ENCODE peak calls at places on chromosomes 5 and 9, in five cellular contexts. P is H1, T is cardiac muscle cell, N is pancreas, I is ovary. H is an unnamed sample. For H3K27me3, the result is how much of the 10 kb centered on the place peaks cover.

GRCh38 chr9:126057869-126058467 is 268.7 kb upstream of the MVB12B start:
- DNase-seq in N (no peak), I (no peak), T (no peak), P (no peak), H (no peak)

GRCh38 chr5:172886974-172887491 is 53.0 kb downstream of the ERGIC1 start:
- DNase-seq in T (no peak), P (no peak), N (peak), I (peak), H (no peak)

GRCh38 chr5:13745508-13745907 is 199.0 kb downstream of the DNAH5 start:
- DNase-seq in N (no peak), T (no peak), I (no peak), P (no peak), H (no peak)

GRCh38 chr9:113998114-113998513 is 80.0 kb downstream of the AMBP start:
- DNase-seq in T (no peak), N (no peak), P (peak), I (peak), H (no peak)

GRCh38 chr9:71854811-71855210 is 56.2 kb downstream of the ABHD17B start:
- DNase-seq in T (no peak), I (no peak), P (no peak), N (no peak), H (no peak)

GRCh38 chr9:113875917-113876805 is at the start of gene ZNF618:
- DNase-seq in P (peak), T (peak), N (peak), I (peak), H (no peak)

GRCh38 chr9:107933042-107933441 is 443.5 kb upstream of the KLF4 start:
- DNase-seq in P (no peak), N (no peak), I (no peak), T (no peak), H (no peak)

GRCh38 chr5:111227805-111228204 is 3.6 kb downstream of the CAMK4 start:
- DNase-seq in I (no peak), N (no peak), T (no peak), P (no peak), H (no peak)

GRCh38 chr5:175383350-175383749 is 60.6 kb downstream of the DRD1 start:
- DNase-seq in P (no peak), N (no peak), I (no peak), T (no peak), H (no peak)

GRCh38 chr9:80842383-80842782 is 847.0 kb downstream of the TLE1 start:
- DNase-seq in N (no peak), I (no peak), P (no peak), T (no peak), H (no peak)

GRCh38 chr9:21770877-21771560 is 31.4 kb upstream of the MTAP start:
- DNase-seq in I (no peak), P (no peak), T (no peak), N (no peak), H (no peak)
- H3K27me3 ChIP-seq in I (under half), P (under half), T (under half), N (under half), H (half or more)

GRCh38 chr5:145711417-145711816 is 123.7 kb downstream of the PRELID2 start:
- DNase-seq in N (peak), P (no peak), I (no peak), T (no peak), H (no peak)
- H3K27me3 ChIP-seq in N (under half), P (under half), I (under half), T (under half), H (under half)

GRCh38 chr9:32015795-32016194 is 368.6 kb upstream of the ACO1 start:
- DNase-seq in N (no peak), P (no peak), T (no peak), I (no peak), H (no peak)
- H3K27me3 ChIP-seq in N (under half), P (under half), T (under half), I (under half), H (under half)

DNA sequence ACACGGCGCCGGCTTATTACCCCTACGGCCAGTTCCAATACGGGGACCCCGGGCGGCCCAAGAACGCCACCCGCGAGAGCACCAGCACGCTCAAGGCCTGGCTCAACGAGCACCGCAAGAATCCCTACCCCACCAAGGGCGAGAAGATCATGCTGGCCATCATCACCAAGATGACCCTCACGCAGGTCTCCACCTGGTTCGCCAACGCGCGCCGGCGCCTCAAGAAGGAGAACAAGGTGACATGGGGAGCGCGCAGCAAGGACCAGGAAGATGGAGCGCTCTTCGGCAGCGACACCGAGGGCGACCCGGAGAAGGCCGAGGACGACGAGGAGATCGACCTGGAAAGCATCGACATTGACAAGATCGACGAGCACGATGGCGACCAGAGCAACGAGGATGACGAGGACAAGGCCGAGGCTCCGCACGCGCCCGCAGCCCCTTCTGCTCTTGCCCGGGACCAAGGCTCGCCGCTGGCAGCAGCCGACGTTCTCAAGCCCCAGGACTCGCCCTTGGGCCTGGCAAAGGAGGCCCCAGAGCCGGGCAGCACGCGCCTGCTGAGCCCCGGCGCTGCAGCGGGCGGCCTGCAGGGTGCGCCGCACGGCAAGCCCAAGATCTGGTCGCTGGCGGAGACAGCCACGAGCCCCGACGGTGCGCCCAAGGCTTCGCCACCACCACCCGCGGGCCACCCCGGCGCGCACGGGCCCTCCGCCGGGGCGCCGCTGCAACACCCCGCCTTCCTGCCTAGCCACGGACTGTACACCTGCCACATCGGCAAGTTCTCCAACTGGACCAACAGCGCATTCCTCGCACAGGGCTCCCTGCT is 3.9 kb downstream of the IRX1 start:
- DNase-seq in I (no peak), T (peak), P (peak), N (no peak), H (no peak)
- H3K27me3 ChIP-seq in I (under half), T (half or more), P (half or more), N (under half), H (half or more)

GRCh38 chr5:102130890-102131289 is 165.2 kb downstream of the SLCO4C1 start:
- DNase-seq in N (no peak), T (no peak), P (no peak), I (no peak), H (no peak)
- H3K27me3 ChIP-seq in N (under half), T (under half), P (under half), I (under half), H (under half)

GRCh38 chr5:159094745-159095144 is 5.0 kb downstream of the EBF1 start:
- DNase-seq in I (peak), P (no peak), T (peak), N (no peak), H (no peak)

GRCh38 chr5:159097461-159098284 is 2.0 kb downstream of the EBF1 start:
- DNase-seq in I (peak), P (peak), T (no peak), N (no peak), H (no peak)

GRCh38 chr5:159095218-159095617 is 4.5 kb downstream of the EBF1 start:
- DNase-seq in T (no peak), N (no peak), I (no peak), P (peak), H (no peak)

GRCh38 chr5:159096555-159097460 is 2.9 kb downstream of the EBF1 start:
- DNase-seq in I (no peak), N (no peak), T (no peak), P (no peak), H (no peak)

DNA sequence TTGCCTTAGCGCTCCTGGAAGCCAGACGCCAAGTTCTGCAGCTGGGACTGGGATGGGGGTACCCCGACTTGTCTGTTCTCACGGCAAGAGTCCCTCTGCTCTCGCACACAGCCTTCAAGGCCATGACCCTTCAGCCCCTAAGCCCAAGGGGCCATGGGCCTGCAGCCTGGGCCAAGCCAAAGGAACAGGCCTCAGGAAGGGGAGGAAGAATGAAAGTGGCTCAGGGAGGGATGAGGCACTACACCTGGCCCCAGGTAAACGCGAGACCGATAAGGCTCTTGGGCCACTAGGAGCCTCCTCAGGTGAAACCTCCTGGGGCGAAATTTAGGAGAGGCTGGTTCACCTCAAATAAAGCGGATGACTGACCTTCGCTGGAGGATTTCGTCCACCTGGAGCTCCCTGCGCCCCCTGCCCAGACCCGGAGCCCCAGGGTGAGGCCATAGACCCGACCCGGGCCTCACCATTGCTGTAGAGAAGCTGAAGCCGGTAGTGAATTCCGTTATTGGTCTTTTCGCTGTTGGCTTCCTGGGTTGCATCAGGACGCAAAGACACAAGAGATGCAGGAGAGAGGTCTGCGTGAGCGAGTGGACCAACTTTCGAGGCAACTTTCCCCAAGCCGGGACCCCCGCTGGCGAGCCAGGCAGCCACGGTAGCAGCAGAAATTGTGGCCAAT is 3.7 kb downstream of the EBF1 start:
- DNase-seq in I (no peak), T (no peak), P (peak), N (no peak), H (no peak)
- H3K27me3 ChIP-seq in I (under half), T (half or more), P (under half), N (under half), H (under half)

DNA sequence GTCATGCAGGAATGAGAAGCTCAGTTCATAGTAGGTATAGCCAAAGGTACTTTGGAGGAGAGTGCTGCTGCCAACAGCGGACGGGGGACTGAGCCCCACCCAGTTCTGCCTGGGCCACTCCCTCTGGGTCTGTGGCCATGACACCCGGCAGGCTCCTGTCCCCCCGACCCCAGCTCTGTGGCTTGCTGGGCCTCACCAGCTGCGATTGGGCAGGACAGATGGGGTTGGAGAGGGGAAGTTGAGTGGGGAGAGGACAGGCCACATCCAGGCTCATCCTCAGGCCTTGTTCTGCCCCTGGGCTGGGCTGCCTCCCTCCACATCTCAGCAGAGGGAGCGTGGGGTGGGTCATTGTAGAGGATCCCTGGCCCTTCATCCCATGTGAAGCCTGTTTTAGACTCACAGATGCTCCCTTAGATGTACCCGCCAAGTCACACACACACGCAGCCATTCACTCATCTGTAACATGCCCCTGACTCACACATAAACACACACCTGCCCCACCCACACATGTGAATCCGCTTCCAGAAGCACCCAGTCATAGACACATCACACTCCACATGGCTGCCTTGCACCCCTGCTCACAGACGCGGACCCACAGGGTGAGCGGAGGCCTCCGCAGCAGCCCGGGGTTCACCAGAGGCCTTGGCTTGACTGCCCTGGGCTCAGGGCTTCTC is 48.8 kb downstream of the NTNG2 start:
- DNase-seq in N (no peak), I (no peak), T (no peak), P (no peak), H (no peak)
- H3K27me3 ChIP-seq in N (under half), I (under half), T (under half), P (under half), H (under half)

GRCh38 chr5:93941897-93942296 is 200.5 kb upstream of the POU5F2 start:
- DNase-seq in N (no peak), P (no peak), I (no peak), T (peak), H (no peak)
- H3K27me3 ChIP-seq in N (under half), P (under half), I (under half), T (under half), H (under half)

H was measured in NT2/D1.